ENCODE peak calls at places on chromosomes 4 and X, in four cellular contexts. One of them, this sample, is unnamed.

GRCh38 chrX:13938053-13938765 is 91.5 kb downstream of the GEMIN8 start:
- DNase-seq in M059J: no peak
- DNase-seq in cardiac septum: no peak
- DNase-seq in mucosa of descending colon: peak
- DNase-seq in this sample: no peak

GRCh38 chr4:176924238-176924637 is 131.5 kb upstream of the VEGFC start:
- DNase-seq in cardiac septum: no peak
- DNase-seq in M059J: no peak
- DNase-seq in mucosa of descending colon: no peak
- DNase-seq in this sample: no peak

GRCh38 chr4:57220734-57221133 is 110.5 kb upstream of the IGFBP7 start:
- DNase-seq in cardiac septum: no peak
- DNase-seq in M059J: no peak
- DNase-seq in mucosa of descending colon: no peak
- DNase-seq in this sample: no peak

GRCh38 chrX:136269921-136270320 is 18.7 kb upstream of the MAP7D3 start:
- DNase-seq in M059J: no peak
- DNase-seq in cardiac septum: no peak
- DNase-seq in mucosa of descending colon: no peak
- DNase-seq in this sample: no peak

GRCh38 chr4:122100508-122100907 is 51.6 kb upstream of the BLTP1 start:
- DNase-seq in cardiac septum: no peak
- DNase-seq in M059J: no peak
- DNase-seq in mucosa of descending colon: no peak
- DNase-seq in this sample: no peak

GRCh38 chr4:111542056-111542455 is 603.2 kb upstream of the FAM241A start:
- DNase-seq in mucosa of descending colon: no peak
- DNase-seq in cardiac septum: no peak
- DNase-seq in M059J: no peak
- DNase-seq in this sample: no peak

GRCh38 chr4:64784125-64784524 is 374.9 kb upstream of the TECRL start:
- DNase-seq in mucosa of descending colon: no peak
- DNase-seq in cardiac septum: no peak
- DNase-seq in M059J: peak
- DNase-seq in this sample: no peak

GRCh38 chr4:48557478-48557877 is 67.4 kb downstream of the ZAR1 start:
- DNase-seq in cardiac septum: no peak
- DNase-seq in M059J: peak
- DNase-seq in mucosa of descending colon: no peak
- DNase-seq in this sample: no peak

GRCh38 chr4:151806511-151806927 is 45.7 kb upstream of the GATB start:
- DNase-seq in M059J: peak
- DNase-seq in mucosa of descending colon: no peak
- DNase-seq in cardiac septum: no peak
- DNase-seq in this sample: peak

GRCh38 chr4:54099287-54099958 is 540 bp upstream of the GSX2 start:
- DNase-seq in mucosa of descending colon: no peak
- DNase-seq in cardiac septum: no peak
- DNase-seq in M059J: peak
- DNase-seq in this sample: peak

GRCh38 chrX:40065291-40066046 is 32.3 kb downstream of the BCOR start:
- DNase-seq in mucosa of descending colon: no peak
- DNase-seq in M059J: no peak
- DNase-seq in cardiac septum: no peak
- DNase-seq in this sample: no peak

GRCh38 chrX:980572-981235 is 231.7 kb downstream of the CRLF2 start:
- DNase-seq in mucosa of descending colon: no peak
- DNase-seq in M059J: no peak
- DNase-seq in cardiac septum: no peak
- DNase-seq in this sample: no peak

GRCh38 chrX:153769158-153769864 is 5.3 kb downstream of the PLXNB3 start:
- DNase-seq in mucosa of descending colon: peak
- DNase-seq in cardiac septum: no peak
- DNase-seq in M059J: no peak
- DNase-seq in this sample: no peak

GRCh38 chr4:26863512-26863911 is 2.9 kb downstream of the STIM2 start:
- DNase-seq in cardiac septum: no peak
- DNase-seq in M059J: no peak
- DNase-seq in mucosa of descending colon: no peak
- DNase-seq in this sample: no peak

GRCh38 chrX:149540133-149540620 is 635 bp upstream of the EOLA1 start:
- DNase-seq in M059J: peak
- DNase-seq in cardiac septum: peak
- DNase-seq in mucosa of descending colon: peak
- DNase-seq in this sample: peak

GRCh38 chr4:145937990-145938611 is 522 bp downstream of the ZNF827 start:
- DNase-seq in mucosa of descending colon: peak
- DNase-seq in M059J: peak
- DNase-seq in cardiac septum: no peak
- DNase-seq in this sample: peak

GRCh38 chr4:68451246-68452211 is 4.3 kb downstream of the TMPRSS11E start:
- DNase-seq in mucosa of descending colon: no peak
- DNase-seq in M059J: peak
- DNase-seq in cardiac septum: no peak
- DNase-seq in this sample: no peak

GRCh38 chr4:27154706-27155105 is 294.1 kb downstream of the STIM2 start:
- DNase-seq in cardiac septum: no peak
- DNase-seq in mucosa of descending colon: no peak
- DNase-seq in M059J: peak
- DNase-seq in this sample: peak

This sample was measured in RPMI7951.